ENCODE peak calls at places on chromosomes 12 and 14, in six cellular contexts. One of them, this sample, is unnamed.

GRCh38 chr14:76710093-76711010 is 50.9 kb upstream of the VASH1 start:
- DNase-seq in MCF 10A: peak; percentile 67
- DNase-seq in B cell: no peak
- DNase-seq in ovary: peak; percentile 39
- DNase-seq in mesothelial cell of epicardium: no peak
- DNase-seq in D721Med: peak; percentile 29
- DNase-seq in this sample: peak; percentile 47

GRCh38 chr14:49173765-49174373 is 412.3 kb downstream of the RPS29 start:
- DNase-seq in ovary: no peak
- DNase-seq in mesothelial cell of epicardium: no peak
- DNase-seq in B cell: peak; percentile 73
- DNase-seq in D721Med: peak; percentile 18
- DNase-seq in MCF 10A: peak; percentile 75
- DNase-seq in this sample: peak; percentile 59

GRCh38 chr12:27651201-27651600 is 45.0 kb upstream of the REP15 start:
- DNase-seq in MCF 10A: no peak
- DNase-seq in B cell: no peak
- DNase-seq in mesothelial cell of epicardium: no peak
- DNase-seq in ovary: no peak
- DNase-seq in D721Med: no peak
- DNase-seq in this sample: peak; percentile 41

GRCh38 chr12:54370218-54370730 is 6.0 kb upstream of the GPR84 start:
- DNase-seq in ovary: peak; percentile 85
- DNase-seq in B cell: no peak
- DNase-seq in mesothelial cell of epicardium: peak; percentile 66
- DNase-seq in D721Med: no peak
- DNase-seq in MCF 10A: peak; percentile 80
- DNase-seq in this sample: peak; percentile 54

GRCh38 chr14:80095623-80096022 is 115.7 kb downstream of the DIO2 start:
- DNase-seq in D721Med: no peak
- DNase-seq in MCF 10A: peak; percentile 6
- DNase-seq in ovary: no peak
- DNase-seq in mesothelial cell of epicardium: no peak
- DNase-seq in B cell: no peak
- DNase-seq in this sample: peak; percentile 5

GRCh38 chr14:71550367-71550766 is 381.9 kb upstream of the RGS6 start:
- DNase-seq in MCF 10A: no peak
- DNase-seq in B cell: no peak
- DNase-seq in ovary: no peak
- DNase-seq in D721Med: no peak
- DNase-seq in mesothelial cell of epicardium: no peak
- DNase-seq in this sample: no peak

GRCh38 chr12:113601656-113602263 is 130.1 kb upstream of the LHX5 start:
- DNase-seq in ovary: no peak
- DNase-seq in mesothelial cell of epicardium: no peak
- DNase-seq in MCF 10A: peak; percentile 14
- DNase-seq in B cell: no peak
- DNase-seq in D721Med: no peak
- DNase-seq in this sample: no peak

GRCh38 chr14:22557846-22558220 is 31.2 kb downstream of the DAD1 start:
- DNase-seq in B cell: no peak
- DNase-seq in D721Med: no peak
- DNase-seq in MCF 10A: no peak
- DNase-seq in ovary: no peak
- DNase-seq in mesothelial cell of epicardium: no peak
- DNase-seq in this sample: no peak

GRCh38 chr12:102163383-102163782 is 34.2 kb downstream of the PMCH start:
- DNase-seq in D721Med: no peak
- DNase-seq in mesothelial cell of epicardium: no peak
- DNase-seq in MCF 10A: no peak
- DNase-seq in ovary: no peak
- DNase-seq in B cell: no peak
- DNase-seq in this sample: no peak

GRCh38 chr14:47826809-47827208 is 151.4 kb upstream of the MDGA2 start:
- DNase-seq in mesothelial cell of epicardium: no peak
- DNase-seq in MCF 10A: no peak
- DNase-seq in D721Med: no peak
- DNase-seq in ovary: no peak
- DNase-seq in B cell: no peak
- DNase-seq in this sample: no peak

GRCh38 chr12:95590775-95591174 is 39.5 kb upstream of the USP44 start:
- DNase-seq in B cell: no peak
- DNase-seq in mesothelial cell of epicardium: no peak
- DNase-seq in D721Med: no peak
- DNase-seq in MCF 10A: no peak
- DNase-seq in ovary: no peak
- DNase-seq in this sample: no peak

GRCh38 chr14:34926552-34926951 is 51.4 kb upstream of the BAZ1A start:
- DNase-seq in MCF 10A: no peak
- DNase-seq in mesothelial cell of epicardium: no peak
- DNase-seq in D721Med: no peak
- DNase-seq in ovary: no peak
- DNase-seq in B cell: no peak
- DNase-seq in this sample: peak; percentile 33

GRCh38 chr12:51264297-51264696 is 5.9 kb downstream of the SMAGP start:
- DNase-seq in D721Med: no peak
- DNase-seq in MCF 10A: no peak
- DNase-seq in B cell: no peak
- DNase-seq in mesothelial cell of epicardium: no peak
- DNase-seq in ovary: no peak
- DNase-seq in this sample: no peak

DNA sequence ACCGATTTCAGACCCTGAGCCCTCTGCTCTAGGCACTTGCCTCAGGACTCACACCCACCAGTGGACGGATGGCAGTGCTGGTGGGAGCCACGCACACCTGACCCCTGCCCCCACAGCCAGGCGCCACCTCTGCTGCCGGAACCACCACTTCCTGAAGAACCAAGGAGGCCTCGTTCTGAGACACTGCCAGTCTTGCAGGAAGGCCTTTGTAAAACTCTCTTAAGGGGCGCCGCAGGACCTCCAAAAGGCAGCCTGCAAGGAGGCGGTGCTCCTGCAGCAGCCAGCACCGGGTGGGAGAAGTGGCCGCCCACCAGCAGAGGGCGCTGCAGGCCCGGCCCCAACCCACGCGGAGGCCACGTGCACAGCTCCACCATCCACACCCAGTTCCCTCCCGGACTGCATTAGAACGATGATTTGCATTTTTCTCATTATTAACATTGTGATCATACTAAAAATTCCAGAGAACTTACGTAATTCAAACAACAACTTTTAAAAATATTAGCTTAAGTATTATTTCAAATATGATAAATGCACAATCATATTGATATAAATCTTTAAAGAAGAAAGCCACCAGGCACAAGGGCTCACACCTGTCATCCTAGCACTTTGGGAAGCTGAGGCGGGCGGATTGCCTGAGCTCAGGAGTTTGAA is 12.8 kb downstream of the STX2 start:
- DNase-seq in D721Med: peak; percentile 45
- DNase-seq in MCF 10A: peak; percentile 37
- DNase-seq in ovary: peak; percentile 49
- DNase-seq in B cell: no peak
- DNase-seq in mesothelial cell of epicardium: no peak
- DNase-seq in this sample: no peak
- TF ChIP-seq CTCF in D721Med: peak; percentile 54
- TF ChIP-seq CTCF in MCF 10A: peak; percentile 38
- TF ChIP-seq CTCF in ovary: no peak
- TF ChIP-seq CTCF in B cell: peak; percentile 75
- TF ChIP-seq CTCF in mesothelial cell of epicardium: peak; percentile 70
- TF ChIP-seq CTCF in this sample: peak; percentile 46

GRCh38 chr12:69579029-69579428 is 6.2 kb upstream of the CCT2 start:
- DNase-seq in D721Med: no peak
- DNase-seq in mesothelial cell of epicardium: no peak
- DNase-seq in ovary: no peak
- DNase-seq in MCF 10A: no peak
- DNase-seq in B cell: no peak
- DNase-seq in this sample: no peak
- TF ChIP-seq CTCF in D721Med: no peak
- TF ChIP-seq CTCF in mesothelial cell of epicardium: no peak
- TF ChIP-seq CTCF in ovary: no peak
- TF ChIP-seq CTCF in MCF 10A: no peak
- TF ChIP-seq CTCF in B cell: no peak
- TF ChIP-seq CTCF in this sample: no peak

DNA sequence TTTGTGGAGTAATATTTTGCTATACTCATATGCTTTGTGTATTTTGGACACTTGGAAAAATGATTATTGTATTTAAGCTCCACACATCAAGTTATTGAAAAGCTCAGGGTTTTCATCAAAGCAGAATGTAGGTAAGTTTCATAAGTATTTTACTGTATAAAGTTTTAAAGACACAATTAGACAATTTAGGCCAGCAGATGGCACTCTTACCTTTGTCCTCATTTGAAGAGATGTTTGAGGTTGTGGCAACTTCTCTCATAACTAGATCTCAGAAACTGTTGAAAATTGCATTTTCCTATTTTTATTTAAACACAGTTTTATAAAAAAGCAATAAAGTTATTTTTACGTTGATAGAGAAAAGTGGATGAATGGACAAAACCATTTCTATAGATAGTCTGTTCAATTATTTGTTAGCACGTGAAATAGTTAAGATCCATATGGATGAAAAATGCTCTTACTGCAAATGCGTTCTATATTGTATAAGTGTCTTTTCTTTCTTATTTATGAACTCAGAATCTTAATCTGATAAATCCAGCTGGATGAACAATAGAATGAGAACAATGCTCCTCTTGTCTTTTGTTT is 300.0 kb downstream of the AEBP2 start:
- DNase-seq in ovary: peak; percentile 54
- DNase-seq in mesothelial cell of epicardium: no peak
- DNase-seq in D721Med: peak; percentile 25
- DNase-seq in MCF 10A: peak; percentile 75
- DNase-seq in B cell: no peak
- DNase-seq in this sample: peak; percentile 52
- TF ChIP-seq CTCF in ovary: peak; percentile 17
- TF ChIP-seq CTCF in mesothelial cell of epicardium: peak; percentile 62
- TF ChIP-seq CTCF in D721Med: peak; percentile 69
- TF ChIP-seq CTCF in MCF 10A: peak; percentile 57
- TF ChIP-seq CTCF in B cell: peak; percentile 37
- TF ChIP-seq CTCF in this sample: peak; percentile 50

DNA sequence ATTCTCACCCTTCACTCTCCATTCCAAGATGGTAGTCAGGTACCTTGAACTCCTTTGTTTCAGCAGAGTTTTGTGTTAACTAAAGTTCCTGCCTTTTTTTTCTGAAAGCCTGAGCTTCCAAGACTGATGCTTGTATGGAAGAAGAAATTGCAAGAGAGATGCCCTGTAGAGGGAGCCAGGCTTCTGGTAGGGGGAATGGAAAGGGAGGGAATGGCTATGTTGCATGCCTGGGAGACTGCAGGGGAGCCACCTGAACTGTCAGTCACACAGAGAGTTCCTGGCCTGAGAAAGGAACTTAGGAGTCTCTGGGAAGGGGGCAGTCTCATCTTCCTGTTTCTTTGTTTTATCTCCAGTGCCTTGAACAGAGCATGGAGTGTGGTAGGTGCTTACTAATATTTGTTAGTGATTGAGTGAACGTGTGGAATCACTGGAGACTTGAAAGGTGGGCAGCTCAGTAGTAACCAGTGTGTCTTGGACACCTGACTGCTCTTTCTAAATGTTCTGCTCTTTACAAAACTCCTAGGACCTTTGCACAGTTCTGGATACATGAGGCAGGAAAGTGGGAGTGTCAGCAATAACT is 132.2 kb downstream of the ANO4 start:
- DNase-seq in MCF 10A: peak; percentile 54
- DNase-seq in D721Med: no peak
- DNase-seq in B cell: no peak
- DNase-seq in ovary: no peak
- DNase-seq in mesothelial cell of epicardium: no peak
- DNase-seq in this sample: peak; percentile 47
- TF ChIP-seq CTCF in MCF 10A: peak; percentile 36
- TF ChIP-seq CTCF in D721Med: no peak
- TF ChIP-seq CTCF in B cell: no peak
- TF ChIP-seq CTCF in ovary: no peak
- TF ChIP-seq CTCF in mesothelial cell of epicardium: no peak
- TF ChIP-seq CTCF in this sample: peak; percentile 49

GRCh38 chr12:39628836-39629235 is 9.2 kb upstream of the ABCD2 start:
- DNase-seq in ovary: no peak
- DNase-seq in mesothelial cell of epicardium: no peak
- DNase-seq in D721Med: no peak
- DNase-seq in MCF 10A: no peak
- DNase-seq in B cell: no peak
- DNase-seq in this sample: no peak

GRCh38 chr12:39638178-39638577 is 18.6 kb upstream of the ABCD2 start:
- DNase-seq in B cell: no peak
- DNase-seq in D721Med: no peak
- DNase-seq in MCF 10A: peak; percentile 27
- DNase-seq in mesothelial cell of epicardium: no peak
- DNase-seq in ovary: no peak
- DNase-seq in this sample: no peak

GRCh38 chr12:39627914-39628313 is 8.3 kb upstream of the ABCD2 start:
- DNase-seq in MCF 10A: no peak
- DNase-seq in D721Med: no peak
- DNase-seq in ovary: no peak
- DNase-seq in mesothelial cell of epicardium: no peak
- DNase-seq in B cell: no peak
- DNase-seq in this sample: no peak

DNA sequence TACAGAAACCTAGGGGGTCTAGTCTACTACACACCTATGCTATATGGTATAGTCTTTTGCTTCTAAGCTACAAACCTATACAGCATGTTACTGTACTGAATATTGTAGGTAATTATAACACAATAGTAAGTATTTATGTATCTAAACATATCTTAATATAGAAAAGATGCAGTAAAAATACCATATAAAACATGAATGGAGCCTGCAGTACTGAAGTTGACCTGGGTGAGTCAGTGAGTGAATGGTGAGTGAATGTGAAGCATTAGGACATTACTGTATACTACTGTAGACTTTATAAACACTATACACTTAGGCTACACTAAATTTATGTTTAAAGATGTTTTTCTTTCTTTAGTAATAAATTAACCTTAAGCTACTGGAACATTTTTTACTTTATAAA is 13.1 kb upstream of the ABCD2 start:
- DNase-seq in D721Med: no peak
- DNase-seq in mesothelial cell of epicardium: no peak
- DNase-seq in B cell: no peak
- DNase-seq in ovary: no peak
- DNase-seq in MCF 10A: no peak
- DNase-seq in this sample: no peak
- TF ChIP-seq CTCF in D721Med: no peak
- TF ChIP-seq CTCF in mesothelial cell of epicardium: no peak
- TF ChIP-seq CTCF in B cell: no peak
- TF ChIP-seq CTCF in ovary: no peak
- TF ChIP-seq CTCF in MCF 10A: no peak
- TF ChIP-seq CTCF in this sample: no peak